ENCODE peak calls at places on chromosomes 11 and 22, in six cellular contexts. One of them, this sample, is unnamed.

GRCh38 chr11:87351671-87352070 is 313.9 kb downstream of the TMEM135 start:
- DNase-seq in GM12891: no peak
- DNase-seq in left cardiac atrium: no peak
- DNase-seq in stimulated activated CD8-positive, alpha-beta memory T cell treated with anti-CD3 and anti-CD28 coated beads, Interleukin-7, amount 100 ng/mL, for 1 hour: no peak
- DNase-seq in HCEC 1CT: no peak
- DNase-seq in activated CD4-positive, alpha-beta T cell treated with anti-CD3 and anti-CD28 coated beads, Interleukin-2, amount 10 ng/mL, durations not matched to agents 7 days and 5 days: no peak
- DNase-seq in this sample: no peak

GRCh38 chr22:44546686-44547310 is 48.8 kb upstream of the RTL6 start:
- DNase-seq in GM12891: no peak
- DNase-seq in left cardiac atrium: no peak
- DNase-seq in stimulated activated CD8-positive, alpha-beta memory T cell treated with anti-CD3 and anti-CD28 coated beads, Interleukin-7, amount 100 ng/mL, for 1 hour: no peak
- DNase-seq in HCEC 1CT: no peak
- DNase-seq in activated CD4-positive, alpha-beta T cell treated with anti-CD3 and anti-CD28 coated beads, Interleukin-2, amount 10 ng/mL, durations not matched to agents 7 days and 5 days: no peak
- DNase-seq in this sample: no peak

GRCh38 chr11:11396290-11397042 is 43.4 kb upstream of the CSNK2A3 start:
- DNase-seq in GM12891: no peak
- DNase-seq in left cardiac atrium: no peak
- DNase-seq in stimulated activated CD8-positive, alpha-beta memory T cell treated with anti-CD3 and anti-CD28 coated beads, Interleukin-7, amount 100 ng/mL, for 1 hour: no peak
- DNase-seq in HCEC 1CT: peak
- DNase-seq in activated CD4-positive, alpha-beta T cell treated with anti-CD3 and anti-CD28 coated beads, Interleukin-2, amount 10 ng/mL, durations not matched to agents 7 days and 5 days: no peak
- DNase-seq in this sample: peak

GRCh38 chr11:125036933-125037332 is 26.2 kb upstream of the SLC37A2 start:
- DNase-seq in GM12891: no peak
- DNase-seq in left cardiac atrium: no peak
- DNase-seq in stimulated activated CD8-positive, alpha-beta memory T cell treated with anti-CD3 and anti-CD28 coated beads, Interleukin-7, amount 100 ng/mL, for 1 hour: no peak
- DNase-seq in HCEC 1CT: peak
- DNase-seq in activated CD4-positive, alpha-beta T cell treated with anti-CD3 and anti-CD28 coated beads, Interleukin-2, amount 10 ng/mL, durations not matched to agents 7 days and 5 days: no peak
- DNase-seq in this sample: peak

GRCh38 chr22:30270841-30271240 is 4.2 kb upstream of the OSM start:
- DNase-seq in GM12891: no peak
- DNase-seq in left cardiac atrium: peak
- DNase-seq in stimulated activated CD8-positive, alpha-beta memory T cell treated with anti-CD3 and anti-CD28 coated beads, Interleukin-7, amount 100 ng/mL, for 1 hour: no peak
- DNase-seq in HCEC 1CT: peak
- DNase-seq in activated CD4-positive, alpha-beta T cell treated with anti-CD3 and anti-CD28 coated beads, Interleukin-2, amount 10 ng/mL, durations not matched to agents 7 days and 5 days: no peak
- DNase-seq in this sample: no peak

GRCh38 chr11:46895821-46896220 is 22.5 kb downstream of the LRP4 start:
- DNase-seq in GM12891: no peak
- DNase-seq in left cardiac atrium: peak
- DNase-seq in stimulated activated CD8-positive, alpha-beta memory T cell treated with anti-CD3 and anti-CD28 coated beads, Interleukin-7, amount 100 ng/mL, for 1 hour: no peak
- DNase-seq in HCEC 1CT: no peak
- DNase-seq in activated CD4-positive, alpha-beta T cell treated with anti-CD3 and anti-CD28 coated beads, Interleukin-2, amount 10 ng/mL, durations not matched to agents 7 days and 5 days: no peak
- DNase-seq in this sample: no peak

GRCh38 chr22:20438678-20439492 is 1.3 kb upstream of the SCARF2 start:
- DNase-seq in GM12891: no peak
- DNase-seq in left cardiac atrium: peak
- DNase-seq in stimulated activated CD8-positive, alpha-beta memory T cell treated with anti-CD3 and anti-CD28 coated beads, Interleukin-7, amount 100 ng/mL, for 1 hour: no peak
- DNase-seq in HCEC 1CT: no peak
- DNase-seq in activated CD4-positive, alpha-beta T cell treated with anti-CD3 and anti-CD28 coated beads, Interleukin-2, amount 10 ng/mL, durations not matched to agents 7 days and 5 days: no peak
- DNase-seq in this sample: no peak

GRCh38 chr22:27193636-27194035 is 536.2 kb downstream of the MIAT start:
- DNase-seq in GM12891: no peak
- DNase-seq in left cardiac atrium: no peak
- DNase-seq in stimulated activated CD8-positive, alpha-beta memory T cell treated with anti-CD3 and anti-CD28 coated beads, Interleukin-7, amount 100 ng/mL, for 1 hour: no peak
- DNase-seq in HCEC 1CT: no peak
- DNase-seq in activated CD4-positive, alpha-beta T cell treated with anti-CD3 and anti-CD28 coated beads, Interleukin-2, amount 10 ng/mL, durations not matched to agents 7 days and 5 days: no peak
- DNase-seq in this sample: no peak

GRCh38 chr11:68838572-68838964 is 3.1 kb downstream of the CPT1A start:
- DNase-seq in GM12891: no peak
- DNase-seq in left cardiac atrium: peak
- DNase-seq in stimulated activated CD8-positive, alpha-beta memory T cell treated with anti-CD3 and anti-CD28 coated beads, Interleukin-7, amount 100 ng/mL, for 1 hour: no peak
- DNase-seq in HCEC 1CT: no peak
- DNase-seq in activated CD4-positive, alpha-beta T cell treated with anti-CD3 and anti-CD28 coated beads, Interleukin-2, amount 10 ng/mL, durations not matched to agents 7 days and 5 days: peak
- DNase-seq in this sample: peak

GRCh38 chr11:113001709-113002108 is 40.5 kb downstream of the NCAM1 start:
- DNase-seq in GM12891: no peak
- DNase-seq in left cardiac atrium: no peak
- DNase-seq in stimulated activated CD8-positive, alpha-beta memory T cell treated with anti-CD3 and anti-CD28 coated beads, Interleukin-7, amount 100 ng/mL, for 1 hour: no peak
- DNase-seq in HCEC 1CT: no peak
- DNase-seq in activated CD4-positive, alpha-beta T cell treated with anti-CD3 and anti-CD28 coated beads, Interleukin-2, amount 10 ng/mL, durations not matched to agents 7 days and 5 days: no peak
- DNase-seq in this sample: no peak

GRCh38 chr22:30876221-30876751 is 92.3 kb downstream of the MORC2 start:
- DNase-seq in GM12891: no peak
- DNase-seq in left cardiac atrium: no peak
- DNase-seq in stimulated activated CD8-positive, alpha-beta memory T cell treated with anti-CD3 and anti-CD28 coated beads, Interleukin-7, amount 100 ng/mL, for 1 hour: no peak
- DNase-seq in HCEC 1CT: no peak
- DNase-seq in activated CD4-positive, alpha-beta T cell treated with anti-CD3 and anti-CD28 coated beads, Interleukin-2, amount 10 ng/mL, durations not matched to agents 7 days and 5 days: no peak
- DNase-seq in this sample: no peak

GRCh38 chr11:61270354-61271070 is 24.6 kb downstream of the VWCE start:
- DNase-seq in GM12891: peak
- DNase-seq in left cardiac atrium: no peak
- DNase-seq in stimulated activated CD8-positive, alpha-beta memory T cell treated with anti-CD3 and anti-CD28 coated beads, Interleukin-7, amount 100 ng/mL, for 1 hour: no peak
- DNase-seq in HCEC 1CT: peak
- DNase-seq in activated CD4-positive, alpha-beta T cell treated with anti-CD3 and anti-CD28 coated beads, Interleukin-2, amount 10 ng/mL, durations not matched to agents 7 days and 5 days: no peak
- DNase-seq in this sample: peak

GRCh38 chr22:17990167-17990566 is 34.2 kb downstream of the MICAL3 start:
- DNase-seq in GM12891: no peak
- DNase-seq in left cardiac atrium: no peak
- DNase-seq in stimulated activated CD8-positive, alpha-beta memory T cell treated with anti-CD3 and anti-CD28 coated beads, Interleukin-7, amount 100 ng/mL, for 1 hour: no peak
- DNase-seq in HCEC 1CT: no peak
- DNase-seq in activated CD4-positive, alpha-beta T cell treated with anti-CD3 and anti-CD28 coated beads, Interleukin-2, amount 10 ng/mL, durations not matched to agents 7 days and 5 days: no peak
- DNase-seq in this sample: no peak